ENCODE peak calls at places on chromosomes 5 and 9, in four cellular contexts. D, M, G and E are unnamed samples.

GRCh38 chr5:106092455-106092854 is 1578.3 kb downstream of the EFNA5 start:
- DNase-seq in D (no peak), M (no peak), G (no peak), E (no peak)

GRCh38 chr9:136791466-136792276 is 527 bp downstream of the TMEM141 start:
- DNase-seq in D (peak; percentile 88), M (peak; percentile 54), G (peak; percentile 39), E (peak; percentile 59)

GRCh38 chr9:136348691-136349090 is 14.9 kb downstream of the DNLZ start:
- DNase-seq in D (no peak), M (no peak), G (no peak), E (no peak)

GRCh38 chr9:82404484-82405280 is 416.1 kb downstream of the SPATA31D1 start:
- DNase-seq in D (no peak), M (no peak), G (peak; percentile 2), E (no peak)

GRCh38 chr5:144203750-144204596 is 33.3 kb downstream of the KCTD16 start:
- DNase-seq in D (peak; percentile 86), M (peak; percentile 79), G (peak; percentile 84), E (no peak)

GRCh38 chr9:109249615-109250014 is 71.2 kb downstream of the EPB41L4B start:
- DNase-seq in D (peak; percentile 78), M (no peak), G (no peak), E (no peak)

GRCh38 chr5:68315679-68316271 is 100.2 kb downstream of the PIK3R1 start:
- DNase-seq in D (no peak), M (no peak), G (no peak), E (no peak)

GRCh38 chr9:24434183-24434582 is 111.5 kb downstream of the IZUMO3 start:
- DNase-seq in D (no peak), M (no peak), G (no peak), E (no peak)

GRCh38 chr5:65880673-65881072 is 45.7 kb upstream of the ERBIN start:
- DNase-seq in D (no peak), M (no peak), G (no peak), E (no peak)

GRCh38 chr9:74444389-74444788 is 52.7 kb upstream of the RORB start:
- DNase-seq in D (no peak), M (no peak), G (no peak), E (no peak)

GRCh38 chr9:100213730-100214477 is 114.9 kb downstream of the INVS start:
- DNase-seq in D (peak; percentile 56), M (peak; percentile 44), G (peak; percentile 20), E (no peak)

GRCh38 chr5:10548418-10549122 is 15.3 kb upstream of the ANKRD33B start:
- DNase-seq in D (no peak), M (no peak), G (no peak), E (peak; percentile 49)

GRCh38 chr9:36623280-36623679 is 50.6 kb downstream of the MELK start:
- DNase-seq in D (no peak), M (no peak), G (peak; percentile 25), E (no peak)

GRCh38 chr5:17308326-17309065 is 91.1 kb downstream of the BASP1 start:
- DNase-seq in D (no peak), M (no peak), G (no peak), E (no peak)

GRCh38 chr5:107277485-107278040 is 393.2 kb downstream of the EFNA5 start:
- DNase-seq in D (no peak), M (no peak), G (no peak), E (no peak)

GRCh38 chr9:110180713-110181434 is 27.1 kb downstream of the C9orf152 start:
- DNase-seq in D (peak; percentile 31), M (peak; percentile 50), G (peak; percentile 72), E (no peak)

GRCh38 chr9:120344230-120344629 is 235.7 kb downstream of the CDK5RAP2 start:
- DNase-seq in D (no peak), M (peak; percentile 72), G (peak; percentile 80), E (no peak)

GRCh38 chr9:120714846-120715231 is 569 bp upstream of the MEGF9 start:
- DNase-seq in D (no peak), M (no peak), G (no peak), E (no peak)

GRCh38 chr5:75054110-75054930 is 2.0 kb upstream of the GCNT4 start:
- DNase-seq in D (peak; percentile 87), M (no peak), G (peak; percentile 71), E (no peak)

GRCh38 chr5:67305913-67306710 is 109.5 kb upstream of the CD180 start:
- DNase-seq in D (no peak), M (no peak), G (peak; percentile 57), E (no peak)

GRCh38 chr5:140916325-140916724 is 9.8 kb upstream of the PCDHAC1 start:
- DNase-seq in D (no peak), M (no peak), G (no peak), E (no peak)

GRCh38 chr5:177449140-177450061 is 2.8 kb downstream of the PRR7 start:
- DNase-seq in D (no peak), M (no peak), G (no peak), E (no peak)

GRCh38 chr9:121776739-121777637 is 125.6 kb downstream of the DAB2IP start:
- DNase-seq in D (no peak), M (no peak), G (no peak), E (no peak)

GRCh38 chr5:29899583-29899982 is 1293.9 kb upstream of the CDH6 start:
- DNase-seq in D (no peak), M (peak; percentile 11), G (no peak), E (no peak)

GRCh38 chr9:27950382-27950781 is 377.1 kb upstream of the C9orf72 start:
- DNase-seq in D (no peak), M (no peak), G (no peak), E (no peak)

GRCh38 chr5:144487761-144488160 is 317.1 kb downstream of the KCTD16 start:
- DNase-seq in D (peak; percentile 56), M (no peak), G (no peak), E (no peak)

GRCh38 chr5:10590226-10591047 is 26.6 kb downstream of the ANKRD33B start:
- DNase-seq in D (peak; percentile 88), M (peak; percentile 89), G (peak; percentile 92), E (no peak)

GRCh38 chr9:92180669-92181181 is 65.5 kb upstream of the SPTLC1 start:
- DNase-seq in D (no peak), M (no peak), G (peak; percentile 76), E (no peak)
- TF ChIP-seq CTCF in D (no peak), M (no peak), G (no peak), E (peak; percentile 15)

DNA sequence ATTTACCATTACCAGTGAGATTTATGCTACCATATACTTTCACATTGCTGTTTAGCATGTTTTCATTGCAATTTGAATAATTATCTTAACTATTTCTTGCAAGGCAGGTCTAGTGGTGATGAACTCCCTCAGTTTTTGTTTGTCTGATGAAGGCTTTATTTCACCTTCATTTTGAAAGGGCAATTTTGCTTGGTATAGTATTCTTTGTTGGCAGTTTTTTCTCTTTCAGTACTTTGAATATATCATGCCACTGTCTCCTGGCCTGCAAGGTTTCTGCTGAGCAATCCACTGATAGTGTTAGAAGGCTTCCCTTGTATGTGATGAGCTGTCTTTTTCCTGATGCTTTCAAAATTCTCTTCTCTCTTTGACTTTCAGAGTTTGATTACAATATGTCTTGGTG is 188.0 kb downstream of the MARCHF11 start:
- DNase-seq in D (no peak), M (no peak), G (no peak), E (no peak)
- TF ChIP-seq CTCF in D (no peak), M (no peak), G (no peak), E (no peak)

GRCh38 chr5:127957183-127957582 is 126.4 kb upstream of the SLC12A2 start:
- DNase-seq in D (no peak), M (peak; percentile 80), G (peak; percentile 59), E (no peak)
- TF ChIP-seq CTCF in D (no peak), M (no peak), G (no peak), E (peak; percentile 40)

GRCh38 chr5:20050262-20050661 is 62.3 kb upstream of the CDH18 start:
- DNase-seq in D (no peak), M (no peak), G (no peak), E (no peak)
- TF ChIP-seq CTCF in D (no peak), M (no peak), G (no peak), E (no peak)

GRCh38 chr9:116589392-116590354 is 97.4 kb upstream of the TRIM32 start:
- DNase-seq in D (peak; percentile 94), M (peak; percentile 84), G (peak; percentile 72), E (no peak)
- TF ChIP-seq CTCF in D (peak; percentile 91), M (peak; percentile 62), G (peak; percentile 69), E (peak; percentile 77)